ENCODE peak calls at places on chromosomes 6 and 20, in five cellular contexts. Q is fibroblast of lung, Z is right cardiac atrium, V is endodermal cell, J is PC-9. A is an unnamed sample. For H3K4me1, the result is how much of the 10 kb centered on the place peaks cover.

GRCh38 chr6:11276911-11277274 is 44.4 kb upstream of the NEDD9 start:
- DNase-seq in Q (no peak), Z (no peak), V (no peak), J (no peak), A (no peak)

GRCh38 chr6:143039548-143039947 is 21.1 kb upstream of the AIG1 start:
- DNase-seq in Q (no peak), Z (no peak), V (no peak), J (no peak), A (no peak)

GRCh38 chr6:74717591-74717990 is 488.3 kb downstream of the COL12A1 start:
- DNase-seq in Q (no peak), Z (no peak), V (no peak), J (no peak), A (no peak)

GRCh38 chr6:33116881-33117711 is 41.3 kb downstream of the HLA-DPB1 start:
- DNase-seq in Q (peak), Z (no peak), V (peak), J (no peak), A (no peak)

GRCh38 chr6:44702292-44702691 is 314.8 kb downstream of the CDC5L start:
- DNase-seq in Q (peak), Z (no peak), V (no peak), J (no peak), A (no peak)

GRCh38 chr20:63246490-63247284 is 7.6 kb downstream of the NKAIN4 start:
- DNase-seq in Q (no peak), Z (no peak), V (peak), J (peak), A (peak)

GRCh38 chr6:57017069-57017468 is 29.4 kb upstream of the KIAA1586 start:
- DNase-seq in Q (peak), Z (no peak), V (no peak), J (no peak), A (no peak)

GRCh38 chr6:88368071-88368787 is 202.1 kb upstream of the CNR1 start:
- DNase-seq in Q (peak), Z (no peak), V (no peak), J (no peak), A (no peak)

GRCh38 chr6:31351734-31352496 is 5.1 kb downstream of the HLA-B start:
- DNase-seq in Q (no peak), Z (no peak), V (no peak), J (no peak), A (no peak)

GRCh38 chr6:83952830-83953229 is 80.7 kb upstream of the MRAP2 start:
- DNase-seq in Q (no peak), Z (no peak), V (no peak), J (no peak), A (no peak)

GRCh38 chr6:35173068-35174042 is 32.2 kb upstream of the TCP11 start:
- DNase-seq in Q (no peak), Z (no peak), V (peak), J (no peak), A (no peak)

GRCh38 chr6:157585274-157586087 is 204.5 kb downstream of the ZDHHC14 start:
- DNase-seq in Q (no peak), Z (no peak), V (no peak), J (no peak), A (no peak)

GRCh38 chr6:18087396-18088165 is 34.9 kb downstream of the NHLRC1 start:
- DNase-seq in Q (no peak), Z (no peak), V (no peak), J (no peak), A (no peak)

GRCh38 chr6:116876107-116876506 is 935 bp upstream of the RFX6 start:
- DNase-seq in Q (no peak), Z (no peak), V (no peak), J (no peak), A (no peak)

DNA sequence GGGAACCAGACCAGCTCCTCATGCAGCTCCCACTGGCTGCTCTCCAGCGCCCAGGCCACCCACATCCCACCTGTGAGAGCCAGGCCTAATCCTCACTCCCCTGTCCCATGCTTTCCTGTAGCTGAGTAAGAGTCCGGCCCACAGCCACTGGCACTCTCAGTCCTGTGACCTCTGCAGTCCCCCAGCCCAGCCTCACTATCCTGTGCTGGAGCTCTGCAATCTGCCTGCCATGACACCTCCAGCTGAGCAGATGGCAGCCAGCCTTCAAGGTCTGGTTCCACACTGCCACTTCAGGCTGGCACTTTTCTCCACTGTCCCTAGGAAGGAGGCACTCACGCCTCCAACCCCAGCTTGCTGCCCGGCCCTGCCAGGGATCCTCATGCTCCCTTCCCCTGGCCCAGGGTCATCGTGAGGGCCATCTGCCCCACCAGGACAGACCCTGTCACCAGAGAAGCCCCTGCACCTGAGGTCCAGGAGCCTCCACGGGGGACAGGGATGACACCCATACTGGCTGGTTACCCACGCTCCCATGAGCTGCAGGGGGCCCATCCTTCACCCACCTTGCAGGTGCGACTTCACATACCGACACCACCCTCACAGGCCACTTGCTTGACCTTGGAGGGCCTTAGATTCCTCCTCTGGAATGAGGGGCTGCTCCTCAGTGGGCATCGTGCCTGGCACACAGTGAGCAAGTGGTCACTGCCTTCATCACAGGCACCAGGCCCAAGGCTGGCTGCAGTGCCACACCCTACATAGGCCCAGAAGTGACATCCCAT is 100.1 kb downstream of the ASXL1 start:
- DNase-seq in Q (no peak), Z (peak), V (no peak), J (no peak), A (peak)
- H3K4me3 ChIP-seq in Q (no peak), Z (no peak), V (no peak), J (no peak), A (no peak)

GRCh38 chr6:52566201-52566600 is 10.7 kb downstream of the TRAM2 start:
- DNase-seq in Q (no peak), Z (no peak), V (no peak), J (no peak), A (no peak)

GRCh38 chr6:52566853-52567279 is 10.0 kb downstream of the TRAM2 start:
- DNase-seq in Q (peak), Z (no peak), V (no peak), J (peak), A (no peak)

GRCh38 chr6:52571099-52571755 is 5.6 kb downstream of the TRAM2 start:
- DNase-seq in Q (no peak), Z (peak), V (no peak), J (no peak), A (no peak)

GRCh38 chr6:52570291-52570700 is 6.6 kb downstream of the TRAM2 start:
- DNase-seq in Q (peak), Z (peak), V (no peak), J (no peak), A (no peak)

GRCh38 chr6:52568320-52568719 is 8.5 kb downstream of the TRAM2 start:
- DNase-seq in Q (no peak), Z (peak), V (no peak), J (no peak), A (no peak)
- H3K4me1 ChIP-seq in Q (half or more), Z (under half), V (under half), J (under half), A (under half)

DNA sequence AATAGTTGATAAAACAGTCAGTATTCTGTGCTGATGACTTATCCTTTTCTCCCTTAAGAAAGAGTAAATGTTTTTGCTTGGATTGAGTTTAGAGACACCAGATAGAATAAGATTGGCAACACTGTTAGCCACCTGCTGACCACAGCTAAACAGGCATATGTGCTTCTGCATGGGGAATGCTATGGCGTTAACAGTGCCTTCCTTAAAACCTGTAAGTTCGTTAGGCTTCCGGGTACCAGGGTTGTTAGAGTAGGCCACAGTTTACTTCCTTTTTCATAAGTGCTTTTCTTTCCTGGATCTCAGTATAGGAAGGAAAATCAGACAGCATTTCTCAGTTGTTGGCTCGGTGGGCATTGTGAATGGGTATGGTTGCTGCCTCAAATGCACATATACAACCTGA is 22.8 kb downstream of the TOP1 start:
- DNase-seq in Q (no peak), Z (no peak), V (no peak), J (no peak), A (no peak)
- H3K27ac ChIP-seq in Q (no peak), Z (peak), V (no peak), J (no peak), A (no peak)

GRCh38 chr6:139430897-139431601 is 56.6 kb upstream of the CITED2 start:
- DNase-seq in Q (no peak), Z (no peak), V (no peak), J (no peak), A (no peak)
- H3K4me3 ChIP-seq in Q (no peak), Z (no peak), V (no peak), J (no peak), A (no peak)